ENCODE peak calls at places on chromosomes 7 and 10, in six cellular contexts. S is foreskin fibroblast, V is uterus, A is neural crest cell, G is nephron progenitor cell, X is neural progenitor cell. P is an unnamed sample.

GRCh38 chr7:122304604-122304975 is at the start of gene FEZF1:
- DNase-seq in X (peak; percentile 96), A (no peak), S (no peak), V (no peak), G (no peak), P (no peak)

GRCh38 chr10:66353422-66353821 is 572.4 kb upstream of the LRRTM3 start:
- DNase-seq in S (no peak), V (no peak), G (no peak), A (no peak), X (no peak), P (no peak)

GRCh38 chr7:50653116-50653854 is 88.1 kb upstream of the DDC start:
- DNase-seq in X (no peak), S (peak; percentile 90), V (peak; percentile 80), G (no peak), A (no peak), P (no peak)

GRCh38 chr7:27492224-27492623 is 170.5 kb downstream of the HIBADH start:
- DNase-seq in S (no peak), V (no peak), A (no peak), X (no peak), G (no peak), P (no peak)

GRCh38 chr10:29157321-29157720 is 131.5 kb upstream of the LYZL1 start:
- DNase-seq in G (no peak), A (no peak), X (peak; percentile 4), S (peak; percentile 53), V (no peak), P (no peak)

GRCh38 chr7:132866551-132866950 is 215.3 kb downstream of the CHCHD3 start:
- DNase-seq in X (no peak), V (no peak), S (no peak), G (no peak), A (no peak), P (no peak)

GRCh38 chr10:94133239-94133638 is 139.5 kb downstream of the PLCE1 start:
- DNase-seq in X (no peak), G (no peak), A (no peak), V (no peak), S (peak; percentile 34), P (no peak)

GRCh38 chr7:118080947-118081346 is 103.0 kb upstream of the LSM8 start:
- DNase-seq in V (peak; percentile 29), S (no peak), A (no peak), G (no peak), X (no peak), P (no peak)

GRCh38 chr10:28910960-28911359 is 233.6 kb downstream of the BAMBI start:
- DNase-seq in X (no peak), G (no peak), V (no peak), A (no peak), S (no peak), P (no peak)

GRCh38 chr7:44278451-44279161 is 46.8 kb downstream of the CAMK2B start:
- DNase-seq in V (peak; percentile 4), G (peak; percentile 0), A (no peak), S (peak; percentile 71), X (no peak), P (peak; percentile 2)

GRCh38 chr10:49361735-49362568 is 33.9 kb downstream of the DRGX start:
- DNase-seq in A (no peak), X (no peak), V (no peak), G (no peak), S (no peak), P (no peak)

GRCh38 chr7:139035588-139036353 is at the start of gene ZC3HAV1L:
- DNase-seq in G (no peak), S (peak; percentile 88), X (peak; percentile 65), A (no peak), V (peak; percentile 53), P (no peak)

GRCh38 chr7:44962483-44963251 is 16.1 kb downstream of the MYO1G start:
- DNase-seq in S (peak; percentile 71), G (peak; percentile 41), A (no peak), X (peak; percentile 68), V (no peak), P (no peak)

GRCh38 chr10:63534723-63535122 is 13.5 kb downstream of the REEP3 start:
- DNase-seq in A (no peak), X (no peak), G (no peak), V (no peak), S (no peak), P (no peak)

GRCh38 chr7:116439856-116440549 is 59.5 kb upstream of the CAV2 start:
- DNase-seq in S (no peak), A (no peak), X (no peak), V (no peak), G (no peak), P (no peak)

GRCh38 chr7:116436305-116436826 is 63.2 kb upstream of the CAV2 start:
- DNase-seq in G (no peak), X (no peak), S (no peak), V (no peak), A (no peak), P (no peak)

GRCh38 chr7:116441534-116441933 is 58.0 kb upstream of the CAV2 start:
- DNase-seq in G (no peak), A (no peak), X (no peak), V (no peak), S (peak; percentile 80), P (no peak)

GRCh38 chr7:116439005-116439404 is 60.5 kb upstream of the CAV2 start:
- DNase-seq in S (no peak), A (no peak), X (no peak), V (no peak), G (no peak), P (no peak)

DNA sequence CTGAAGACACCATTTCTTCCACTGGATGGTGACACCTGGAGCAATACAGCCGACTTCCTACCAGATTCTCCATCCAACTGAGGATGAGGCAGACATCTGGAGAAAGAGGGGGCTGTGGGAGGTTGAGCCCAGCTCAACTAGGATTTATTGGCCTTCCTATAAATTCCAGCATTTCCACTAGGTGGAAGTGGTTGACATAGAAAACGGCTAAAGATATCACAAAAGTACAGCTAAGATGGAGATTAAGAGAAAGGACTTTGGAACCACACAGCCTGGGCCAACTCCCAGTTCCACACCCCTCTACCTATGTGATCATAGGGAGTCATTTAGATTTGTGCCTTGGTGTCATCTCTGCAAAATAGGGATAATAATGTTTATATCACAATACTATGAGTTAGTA is 61.3 kb upstream of the CAV2 start:
- DNase-seq in X (no peak), V (no peak), A (no peak), S (peak; percentile 43), G (no peak), P (no peak)
- TF ChIP-seq CTCF in X (no peak), V (no peak), A (no peak), S (peak; percentile 3), G (no peak), P (no peak)

DNA sequence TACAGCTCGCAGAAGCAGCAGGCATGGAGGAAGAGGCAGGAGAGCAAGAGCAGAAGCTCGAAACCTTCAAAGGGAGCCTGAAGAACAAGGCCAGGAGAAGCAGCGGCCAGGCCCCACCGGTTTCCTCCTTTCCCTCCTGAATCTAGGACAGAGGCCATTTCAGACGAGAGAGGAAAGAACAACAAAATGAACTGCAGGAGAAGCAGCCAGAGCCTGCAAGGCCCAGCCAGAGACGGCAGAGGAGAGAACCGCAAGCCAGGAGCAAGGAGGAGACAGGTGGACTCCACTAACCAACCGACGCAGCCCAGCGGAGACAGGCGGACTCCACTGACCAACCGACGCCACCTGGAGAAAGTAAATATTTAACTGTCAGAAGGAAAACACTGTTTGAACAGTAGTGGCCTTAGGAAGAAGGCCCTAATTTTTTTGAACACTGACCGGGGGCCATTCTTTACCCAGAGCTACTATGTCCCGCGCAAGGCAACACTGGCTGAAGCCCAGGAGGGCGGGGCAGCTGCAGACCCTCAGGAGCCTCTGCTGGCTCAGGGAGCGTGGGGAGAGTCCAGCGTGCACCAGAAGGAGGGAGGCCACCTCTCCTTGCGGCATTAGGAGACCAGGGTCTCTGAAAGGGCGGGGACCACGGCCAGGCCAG is 559.2 kb downstream of the PTPRN2 start:
- DNase-seq in X (no peak), V (no peak), A (no peak), G (no peak), S (no peak), P (no peak)
- TF ChIP-seq CTCF in X (no peak), V (no peak), A (no peak), G (no peak), S (no peak), P (no peak)

GRCh38 chr10:104650072-104650471 is 9.0 kb downstream of the SORCS3 start:
- DNase-seq in V (no peak), A (no peak), X (peak; percentile 33), S (peak; percentile 17), G (no peak), P (no peak)
- TF ChIP-seq CTCF in V (no peak), A (peak; percentile 52), X (peak; percentile 63), S (no peak), G (peak; percentile 34), P (no peak)

DNA sequence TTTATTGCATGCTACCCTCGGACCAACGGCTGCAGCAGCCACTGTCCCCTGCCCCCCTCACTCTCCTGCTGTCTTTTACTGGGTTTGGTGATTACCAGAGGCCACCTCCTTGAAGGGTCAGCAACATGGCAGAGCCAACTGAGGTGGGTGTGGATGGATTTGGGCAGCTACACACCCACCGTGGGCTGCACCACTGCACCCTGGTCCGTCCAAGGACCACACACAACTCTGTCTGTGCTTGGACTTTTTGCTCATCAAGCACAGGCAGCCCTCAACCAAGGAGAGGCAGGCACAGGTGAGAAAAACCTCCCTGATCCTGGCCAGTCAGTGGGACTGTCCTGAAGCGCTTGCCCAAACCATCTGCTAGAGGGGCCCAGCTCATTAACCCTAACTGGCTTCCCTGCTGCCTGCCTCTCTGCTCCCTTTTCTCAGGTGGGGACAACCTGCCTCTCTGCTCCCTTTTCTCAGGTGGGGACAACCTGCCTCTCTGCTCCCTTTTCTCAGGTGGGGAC is 239.5 kb upstream of the PITRM1 start:
- DNase-seq in X (no peak), V (no peak), A (no peak), G (no peak), S (no peak), P (no peak)
- TF ChIP-seq CTCF in X (no peak), V (no peak), A (no peak), G (no peak), S (no peak), P (no peak)

DNA sequence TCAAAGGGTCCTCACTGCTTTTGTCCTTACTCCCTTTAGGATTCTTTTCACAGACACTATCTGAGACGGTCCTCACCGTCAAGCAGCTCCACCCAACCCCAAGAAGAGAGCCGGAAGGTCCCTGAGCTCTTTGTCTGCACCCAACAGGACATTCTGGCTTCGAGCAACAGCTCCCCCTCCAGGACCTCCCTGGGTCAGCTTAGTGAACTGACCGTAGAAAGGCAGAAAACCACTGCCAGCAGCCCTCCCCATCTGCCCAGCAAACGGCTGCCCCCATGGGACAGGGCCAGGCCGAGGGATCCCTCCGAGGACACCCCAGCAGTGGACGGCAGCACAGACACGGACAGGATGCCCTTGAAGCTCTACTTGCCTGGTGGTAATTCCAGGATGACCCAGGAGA is 19.9 kb downstream of the MINDY4 start:
- DNase-seq in V (no peak), G (no peak), A (no peak), S (no peak), X (peak; percentile 42), P (no peak)
- TF ChIP-seq CTCF in V (no peak), G (no peak), A (no peak), S (no peak), X (peak; percentile 43), P (no peak)

GRCh38 chr7:39624202-39624807 is 933 bp downstream of the RALA start:
- DNase-seq in S (peak; percentile 55), X (peak; percentile 47), G (peak; percentile 10), V (no peak), A (no peak), P (no peak)
- TF ChIP-seq CTCF in S (no peak), X (no peak), G (no peak), V (no peak), A (peak; percentile 15), P (no peak)